ENCODE peak calls at places on chromosomes 5 and 9, in six cellular contexts. F is heart left ventricle, Z is astrocyte of the spinal cord, P is GM12865, H is body of pancreas, R is thyroid gland. G is an unnamed sample.

GRCh38 chr5:153445875-153446567 is 44.4 kb upstream of the GRIA1 start:
- DNase-seq in F (no peak), Z (no peak), P (no peak), H (peak; percentile 34), R (peak; percentile 2), G (no peak)

GRCh38 chr5:113514263-113514590 is 733 bp downstream of the YTHDC2 start:
- DNase-seq in F (no peak), Z (no peak), P (peak; percentile 17), H (peak; percentile 41), R (no peak), G (no peak)

GRCh38 chr5:10719965-10720364 is 41.1 kb downstream of the DAP start:
- DNase-seq in F (no peak), Z (peak; percentile 92), P (no peak), H (peak; percentile 46), R (no peak), G (no peak)

GRCh38 chr5:73337586-73337985 is 111.0 kb downstream of the FOXD1 start:
- DNase-seq in F (no peak), Z (no peak), P (no peak), H (no peak), R (no peak), G (no peak)

GRCh38 chr5:130514984-130515690 is 610.9 kb downstream of the CHSY3 start:
- DNase-seq in F (no peak), Z (peak; percentile 92), P (no peak), H (no peak), R (no peak), G (no peak)

GRCh38 chr5:180785151-180785781 is 17.3 kb downstream of the MGAT1 start:
- DNase-seq in F (peak; percentile 28), Z (peak; percentile 83), P (no peak), H (peak; percentile 67), R (no peak), G (peak; percentile 68)

GRCh38 chr5:73446631-73447233 is 1.8 kb downstream of the FOXD1 start:
- DNase-seq in F (no peak), Z (peak; percentile 17), P (no peak), H (no peak), R (no peak), G (no peak)

GRCh38 chr5:88085462-88085861 is 183.2 kb downstream of the TMEM161B start:
- DNase-seq in F (no peak), Z (no peak), P (no peak), H (no peak), R (no peak), G (no peak)

GRCh38 chr9:19464764-19465570 is 56.2 kb downstream of the ACER2 start:
- DNase-seq in F (peak; percentile 81), Z (peak; percentile 75), P (peak; percentile 84), H (peak; percentile 84), R (peak; percentile 85), G (no peak)

GRCh38 chr5:134511796-134512660 is 13.4 kb upstream of the JADE2 start:
- DNase-seq in F (peak; percentile 89), Z (no peak), P (no peak), H (peak; percentile 91), R (peak; percentile 61), G (peak; percentile 52)

GRCh38 chr9:97895695-97896332 is 26.5 kb downstream of the TRMO start:
- DNase-seq in F (no peak), Z (no peak), P (peak; percentile 20), H (no peak), R (peak; percentile 17), G (no peak)

GRCh38 chr5:41346609-41347008 is 133.3 kb upstream of the C6 start:
- DNase-seq in F (no peak), Z (peak; percentile 24), P (no peak), H (no peak), R (no peak), G (no peak)
- TF ChIP-seq CTCF in F (no peak), Z (peak; percentile 12), P (no peak), H (peak; percentile 19), R (no peak), G (no peak)

GRCh38 chr5:343461-344401 is 22.2 kb downstream of the AHRR start:
- DNase-seq in F (peak; percentile 46), Z (peak; percentile 58), P (peak; percentile 76), H (peak; percentile 55), R (peak; percentile 60), G (no peak)
- TF ChIP-seq CTCF in F (no peak), Z (no peak), P (no peak), H (no peak), R (no peak), G (no peak)

GRCh38 chr9:131530546-131530929 is 525 bp downstream of the UCK1 start:
- DNase-seq in F (peak; percentile 47), Z (no peak), P (peak; percentile 27), H (peak; percentile 44), R (peak; percentile 75), G (no peak)
- TF ChIP-seq CTCF in F (no peak), Z (no peak), P (peak; percentile 15), H (peak; percentile 15), R (no peak), G (peak; percentile 65)

GRCh38 chr9:136254381-136255165 is 9.0 kb upstream of the QSOX2 start:
- DNase-seq in F (no peak), Z (no peak), P (no peak), H (no peak), R (no peak), G (no peak)

GRCh38 chr9:136255166-136255538 is 9.5 kb upstream of the QSOX2 start:
- DNase-seq in F (no peak), Z (peak; percentile 23), P (no peak), H (no peak), R (no peak), G (no peak)

GRCh38 chr9:136257381-136258298 is 12.0 kb upstream of the QSOX2 start:
- DNase-seq in F (no peak), Z (no peak), P (no peak), H (no peak), R (no peak), G (no peak)

GRCh38 chr9:136258299-136258625 is 12.7 kb upstream of the QSOX2 start:
- DNase-seq in F (no peak), Z (no peak), P (no peak), H (no peak), R (no peak), G (no peak)

GRCh38 chr9:136255896-136256890 is 10.6 kb upstream of the QSOX2 start:
- DNase-seq in F (no peak), Z (no peak), P (no peak), H (no peak), R (no peak), G (no peak)
- TF ChIP-seq CTCF in F (no peak), Z (no peak), P (no peak), H (no peak), R (no peak), G (no peak)

DNA sequence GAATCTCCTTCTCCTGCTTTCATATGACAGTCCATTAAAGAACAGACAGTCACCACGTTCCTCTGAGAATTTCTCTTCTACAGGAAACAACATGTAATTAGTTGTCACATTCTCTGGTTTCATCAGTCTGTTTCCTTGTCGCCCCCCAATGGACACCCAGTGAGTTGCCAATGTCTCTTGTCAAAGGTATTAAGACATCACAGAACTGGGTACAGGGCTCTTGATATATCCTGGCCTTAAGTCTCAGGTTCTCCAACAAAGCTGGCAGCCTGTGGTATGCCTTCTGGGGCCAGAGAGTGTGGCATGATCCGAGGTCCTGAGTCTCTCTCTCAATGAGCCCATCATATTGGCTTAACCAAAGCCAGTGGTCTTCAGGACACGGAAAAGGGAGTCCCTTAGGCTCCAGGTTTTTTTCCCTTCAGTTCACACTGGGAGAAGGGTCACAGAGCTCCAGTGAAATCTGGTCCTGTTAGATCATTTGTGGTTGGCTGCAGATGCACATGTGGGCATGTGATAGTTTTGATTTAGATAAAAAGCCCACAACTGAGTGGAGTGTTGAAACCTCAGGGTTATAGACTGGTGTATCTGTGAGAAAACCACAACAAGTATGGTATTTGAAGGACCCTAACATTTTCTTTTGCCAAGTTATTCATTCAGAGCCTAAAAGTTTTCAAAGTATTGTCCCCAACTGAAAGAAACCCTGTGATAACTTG is 46.9 kb downstream of the PRLR start:
- DNase-seq in F (peak; percentile 35), Z (peak; percentile 44), P (peak; percentile 62), H (peak; percentile 74), R (peak; percentile 73), G (no peak)
- TF ChIP-seq CTCF in F (no peak), Z (peak; percentile 66), P (peak; percentile 48), H (peak; percentile 61), R (no peak), G (peak; percentile 64)

DNA sequence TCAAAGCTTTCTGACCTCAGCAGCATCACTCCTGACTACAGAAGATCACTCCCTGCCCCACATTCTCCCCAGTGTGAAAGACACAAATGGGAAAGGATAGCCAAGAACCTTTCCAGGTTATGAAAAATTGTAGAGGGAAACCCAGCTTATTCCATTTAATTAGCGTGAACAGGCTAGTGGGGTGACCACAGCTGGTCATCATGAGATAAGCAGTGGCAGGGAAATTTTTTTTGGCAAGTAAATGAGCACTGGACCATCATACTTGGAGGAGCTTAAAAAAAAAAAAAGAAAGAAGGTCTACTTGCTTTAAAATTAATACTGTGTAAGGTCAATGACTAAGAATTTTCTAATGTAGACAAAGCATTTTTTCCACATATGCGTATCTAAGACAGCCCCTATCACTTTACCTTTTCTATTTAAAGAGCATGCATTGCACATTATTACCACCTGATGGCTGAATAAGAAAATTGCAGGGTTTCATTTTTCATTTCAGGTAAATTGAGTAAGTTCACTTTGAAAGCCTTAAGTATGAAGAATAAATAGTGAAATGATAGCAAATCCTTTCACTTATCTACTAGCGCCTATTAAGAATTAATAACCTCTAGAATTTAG is 123.6 kb downstream of the ELAVL2 start:
- DNase-seq in F (no peak), Z (peak; percentile 64), P (no peak), H (no peak), R (no peak), G (no peak)
- TF ChIP-seq CTCF in F (no peak), Z (peak; percentile 9), P (no peak), H (no peak), R (no peak), G (peak; percentile 44)

GRCh38 chr5:147561435-147561834 is 51.6 kb upstream of the DPYSL3 start:
- DNase-seq in F (no peak), Z (no peak), P (no peak), H (no peak), R (no peak), G (no peak)

GRCh38 chr5:147558131-147558730 is 48.4 kb upstream of the DPYSL3 start:
- DNase-seq in F (no peak), Z (no peak), P (no peak), H (no peak), R (no peak), G (no peak)

GRCh38 chr5:147558826-147559225 is 49.0 kb upstream of the DPYSL3 start:
- DNase-seq in F (peak; percentile 53), Z (peak; percentile 86), P (peak; percentile 28), H (peak; percentile 36), R (peak; percentile 31), G (no peak)

GRCh38 chr5:147560982-147561381 is 51.1 kb upstream of the DPYSL3 start:
- DNase-seq in F (no peak), Z (peak; percentile 20), P (no peak), H (no peak), R (no peak), G (no peak)

GRCh38 chr5:147559725-147560124 is 49.9 kb upstream of the DPYSL3 start:
- DNase-seq in F (no peak), Z (peak; percentile 58), P (no peak), H (no peak), R (no peak), G (no peak)
- TF ChIP-seq CTCF in F (no peak), Z (peak; percentile 34), P (no peak), H (no peak), R (no peak), G (peak; percentile 53)

DNA sequence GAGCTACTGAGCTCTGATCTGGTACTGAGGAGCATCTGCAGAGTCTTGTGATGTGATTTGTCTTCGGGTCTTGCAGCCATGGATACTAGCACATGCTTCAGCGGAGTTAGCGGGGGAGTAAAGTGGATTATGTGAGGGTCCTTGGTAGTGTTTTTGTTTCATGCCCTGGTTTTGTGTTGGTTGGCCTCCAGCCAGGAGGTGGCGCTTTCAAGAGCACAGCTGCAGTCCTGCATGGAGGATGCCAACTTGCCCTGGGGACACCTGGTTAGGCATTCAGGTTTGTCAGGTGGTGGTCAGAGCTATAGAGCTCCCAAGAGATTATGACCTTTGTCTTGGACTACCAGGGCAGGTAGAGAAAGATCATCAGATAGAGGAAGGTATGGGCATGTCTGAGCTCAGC is 185.8 kb upstream of the CDH6 start:
- DNase-seq in F (no peak), Z (no peak), P (no peak), H (no peak), R (no peak), G (no peak)
- TF ChIP-seq CTCF in F (no peak), Z (no peak), P (no peak), H (no peak), R (no peak), G (no peak)